ENCODE peak calls at places on chromosomes 5 and 9, in eight cellular contexts. O is H7; T is neural progenitor cell; Q is stimulated activated CD4-positive, alpha-beta T cell treated with anti-CD3 and anti-CD28 coated beads, Interleukin-4, amount 100 ng/mL, for 24 hours; U is GOT3; J is fibroblast of the conjunctiva; K is foreskin fibroblast; F is activated naive CD4-positive, alpha-beta T cell. Y is an unnamed sample.

GRCh38 chr5:56838409-56839039 is 23.2 kb downstream of the MAP3K1 start:
- DNase-seq in O (peak; percentile 8), T (peak; percentile 65), Q (no peak), U (no peak), J (peak; percentile 40), K (peak; percentile 76), F (no peak), Y (peak; percentile 79)

GRCh38 chr5:165410476-165410875 is 1905.1 kb downstream of the MAT2B start:
- DNase-seq in O (no peak), T (no peak), Q (no peak), U (no peak), J (peak; percentile 0), K (no peak), F (no peak), Y (peak; percentile 43)

GRCh38 chr5:170623576-170624181 is 119.9 kb downstream of the KCNIP1 start:
- DNase-seq in O (peak; percentile 88), T (peak; percentile 83), Q (peak; percentile 30), U (no peak), J (peak; percentile 54), K (peak; percentile 17), F (no peak), Y (peak; percentile 42)

GRCh38 chr5:39599721-39600431 is 175.1 kb upstream of the DAB2 start:
- DNase-seq in O (no peak), T (peak; percentile 15), Q (no peak), U (no peak), J (peak; percentile 46), K (peak; percentile 92), F (no peak), Y (peak; percentile 71)

GRCh38 chr5:171823269-171823668 is 37.7 kb downstream of the SMIM23 start:
- DNase-seq in O (no peak), T (no peak), Q (no peak), U (no peak), J (no peak), K (no peak), F (no peak), Y (no peak)

GRCh38 chr5:77167695-77168111 is 42.8 kb upstream of the PDE8B start:
- DNase-seq in O (no peak), T (no peak), Q (no peak), U (peak; percentile 5), J (peak; percentile 45), K (peak; percentile 81), F (no peak), Y (peak; percentile 58)

GRCh38 chr5:155282503-155283107 is 269.1 kb downstream of the KIF4B start:
- DNase-seq in O (no peak), T (no peak), Q (no peak), U (no peak), J (no peak), K (no peak), F (no peak), Y (no peak)

GRCh38 chr9:136587145-136587943 is 41.5 kb upstream of the NOTCH1 start:
- DNase-seq in O (peak; percentile 92), T (peak; percentile 93), Q (no peak), U (no peak), J (peak; percentile 43), K (peak; percentile 85), F (no peak), Y (peak; percentile 28)

GRCh38 chr9:36716496-36716895 is 143.8 kb downstream of the MELK start:
- DNase-seq in O (no peak), T (no peak), Q (no peak), U (no peak), J (no peak), K (no peak), F (no peak), Y (no peak)

GRCh38 chr5:113057437-113058052 is 80.9 kb downstream of the DCP2 start:
- DNase-seq in O (no peak), T (peak; percentile 42), Q (no peak), U (no peak), J (no peak), K (no peak), F (no peak), Y (no peak)

GRCh38 chr5:3191585-3191984 is 404.0 kb upstream of the IRX1 start:
- DNase-seq in O (no peak), T (no peak), Q (no peak), U (no peak), J (no peak), K (no peak), F (no peak), Y (no peak)

GRCh38 chr5:156312897-156313680 is 13.9 kb upstream of the SGCD start:
- DNase-seq in O (no peak), T (no peak), Q (no peak), U (no peak), J (no peak), K (no peak), F (no peak), Y (no peak)

GRCh38 chr5:145806923-145807322 is 28.2 kb downstream of the PRELID2 start:
- DNase-seq in O (no peak), T (no peak), Q (no peak), U (no peak), J (no peak), K (no peak), F (no peak), Y (no peak)

GRCh38 chr9:133347515-133347984 is 381 bp downstream of the MED22 start:
- DNase-seq in O (peak; percentile 91), T (peak; percentile 81), Q (peak; percentile 47), U (no peak), J (no peak), K (peak; percentile 58), F (no peak), Y (peak; percentile 25)

GRCh38 chr5:139682016-139682975 is 34.1 kb downstream of the CXXC5 start:
- DNase-seq in O (peak; percentile 84), T (peak; percentile 4), Q (no peak), U (no peak), J (no peak), K (no peak), F (no peak), Y (no peak)

GRCh38 chr9:16322849-16323248 is 547.6 kb downstream of the BNC2 start:
- DNase-seq in O (no peak), T (no peak), Q (no peak), U (no peak), J (no peak), K (no peak), F (no peak), Y (no peak)

GRCh38 chr5:141328231-141328630 is 2.1 kb upstream of the PCDHGA1 start:
- DNase-seq in O (no peak), T (no peak), Q (no peak), U (no peak), J (no peak), K (no peak), F (no peak), Y (no peak)

GRCh38 chr9:91843623-91844111 is 106.4 kb downstream of the ROR2 start:
- DNase-seq in O (peak; percentile 65), T (peak; percentile 60), Q (no peak), U (no peak), J (no peak), K (peak; percentile 58), F (no peak), Y (peak; percentile 60)

GRCh38 chr5:18465833-18466681 is 831.8 kb downstream of the TAF11L14 start:
- DNase-seq in O (peak; percentile 52), T (peak; percentile 74), Q (peak; percentile 32), U (no peak), J (peak; percentile 47), K (peak; percentile 2), F (no peak), Y (peak; percentile 2)

GRCh38 chr9:121732886-121733285 is 81.5 kb downstream of the DAB2IP start:
- DNase-seq in O (no peak), T (no peak), Q (no peak), U (no peak), J (no peak), K (no peak), F (no peak), Y (no peak)

GRCh38 chr5:96048763-96049162 is 87.1 kb upstream of the ELL2 start:
- DNase-seq in O (peak; percentile 7), T (peak; percentile 49), Q (no peak), U (no peak), J (no peak), K (no peak), F (no peak), Y (no peak)

GRCh38 chr9:122835313-122835731 is 6.9 kb upstream of the PDCL start:
- DNase-seq in O (peak; percentile 78), T (peak; percentile 63), Q (no peak), U (no peak), J (no peak), K (no peak), F (no peak), Y (no peak)

GRCh38 chr5:93117753-93118531 is 463.1 kb downstream of the NR2F1-AS1 start:
- DNase-seq in O (no peak), T (no peak), Q (no peak), U (no peak), J (no peak), K (peak; percentile 65), F (no peak), Y (no peak)

GRCh38 chr5:134567651-134568338 is 42.3 kb downstream of the JADE2 start:
- DNase-seq in O (no peak), T (no peak), Q (no peak), U (no peak), J (no peak), K (peak; percentile 84), F (no peak), Y (peak; percentile 72)

GRCh38 chr5:33679791-33680190 is 212.0 kb downstream of the ADAMTS12 start:
- DNase-seq in O (no peak), T (no peak), Q (no peak), U (no peak), J (no peak), K (peak; percentile 85), F (no peak), Y (peak; percentile 76)

GRCh38 chr9:128901379-128901778 is 19.4 kb upstream of the PHYHD1 start:
- DNase-seq in O (no peak), T (no peak), Q (no peak), U (no peak), J (no peak), K (no peak), F (no peak), Y (no peak)

GRCh38 chr5:172417983-172418630 is 36.2 kb downstream of the SH3PXD2B start:
- DNase-seq in O (no peak), T (no peak), Q (no peak), U (peak; percentile 84), J (peak; percentile 99), K (peak; percentile 98), F (no peak), Y (peak; percentile 100)

Y was measured in fibroblast of the aortic adventitia.